ENCODE peak calls at places on chromosomes 6 and 20, in nine cellular contexts. H is left ventricle myocardium inferior, N is thyroid gland, X is colonic mucosa, D is gastrocnemius medialis, M is heart right ventricle, I is suprapubic skin, Q is psoas muscle, V is fibroblast of lung. C is an unnamed sample.
A peak's percentile ranks its signal among the peaks of the same experiment; 100 is the strongest.

GRCh38 chr6:142886431-142887170 is 58.4 kb downstream of the HIVEP2 start:
- DNase-seq in I (no peak), Q (no peak), H (no peak), D (no peak), M (no peak), X (no peak), N (no peak), V (peak; percentile 54), C (no peak)

GRCh38 chr20:4088766-4089165 is 73.4 kb upstream of the RNF24 start:
- DNase-seq in H (no peak), X (no peak), D (no peak), V (no peak), Q (no peak), N (no peak), M (no peak), I (no peak), C (no peak)

GRCh38 chr6:79755967-79756366 is 124.8 kb downstream of the SH3BGRL2 start:
- DNase-seq in N (no peak), M (no peak), I (no peak), V (no peak), D (no peak), H (no peak), X (no peak), Q (no peak), C (no peak)

GRCh38 chr6:135506270-135506997 is 8.9 kb upstream of the AHI1 start:
- DNase-seq in M (no peak), X (no peak), N (no peak), H (no peak), D (no peak), I (no peak), V (peak; percentile 51), Q (no peak), C (no peak)

GRCh38 chr6:108635505-108636226 is 74.9 kb downstream of the FOXO3 start:
- DNase-seq in M (no peak), H (no peak), X (no peak), N (no peak), Q (no peak), I (no peak), V (peak; percentile 18), D (peak; percentile 51), C (no peak)

GRCh38 chr6:32178547-32179440 is 589 bp downstream of the RNF5 start:
- DNase-seq in V (no peak), N (no peak), I (no peak), M (no peak), D (no peak), H (no peak), X (no peak), Q (no peak), C (no peak)

GRCh38 chr6:2542858-2543218 is 207.9 kb downstream of the MYLK4 start:
- DNase-seq in I (no peak), V (peak; percentile 96), X (peak; percentile 66), N (no peak), H (no peak), Q (no peak), M (no peak), D (no peak), C (no peak)

GRCh38 chr6:912871-913663 is 220.1 kb upstream of the EXOC2 start:
- DNase-seq in Q (no peak), D (no peak), I (no peak), M (no peak), N (peak; percentile 59), X (no peak), H (no peak), V (no peak), C (no peak)

GRCh38 chr6:150599199-150600002 is at the start of gene PLEKHG1:
- DNase-seq in V (peak; percentile 64), D (peak; percentile 20), H (peak; percentile 80), Q (peak; percentile 77), M (peak; percentile 82), N (peak; percentile 78), X (peak; percentile 82), I (peak; percentile 84), C (peak; percentile 22)

GRCh38 chr6:140988780-140989179 is 1143.9 kb upstream of the GJE1 start:
- DNase-seq in Q (no peak), V (no peak), N (no peak), X (no peak), I (no peak), M (no peak), D (no peak), H (no peak), C (no peak)

GRCh38 chr20:1415667-1416468 is 23.0 kb upstream of the FKBP1A start:
- DNase-seq in H (no peak), N (no peak), Q (no peak), I (no peak), M (no peak), D (no peak), X (no peak), V (peak; percentile 98), C (no peak)

DNA sequence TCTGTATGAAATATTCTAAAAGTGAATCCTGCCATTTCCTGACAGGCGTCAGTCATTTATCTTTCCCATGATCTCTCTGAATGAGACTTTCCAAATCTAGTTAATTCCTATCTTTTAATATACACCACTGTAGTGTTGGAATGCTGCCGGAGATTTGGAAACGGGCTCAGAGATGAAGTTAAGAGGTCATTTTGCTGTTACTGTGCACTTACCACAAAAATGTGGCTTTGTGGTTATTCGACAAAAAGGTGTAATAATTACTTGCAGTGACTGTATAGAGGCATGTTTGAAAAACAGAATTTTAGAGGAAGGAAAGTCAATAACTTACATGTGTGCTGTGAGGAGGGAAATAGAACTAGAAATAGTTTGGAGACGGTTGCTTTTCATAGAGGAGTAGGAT is 460.2 kb upstream of the BTBD3 start:
- DNase-seq in I (no peak), Q (no peak), X (no peak), V (peak; percentile 84), M (no peak), H (no peak), N (no peak), D (no peak), C (no peak)
- H3K4me1 ChIP-seq in I (peaks cover 6% of the 10 kb centered on the region), Q (peaks cover under 1% of the 10 kb centered on the region), X (peaks cover 5% of the 10 kb centered on the region), V (peaks cover 2% of the 10 kb centered on the region), M (no peaks in the 10 kb centered on the region), H (peaks cover 6% of the 10 kb centered on the region), N (no peaks in the 10 kb centered on the region), D (peaks cover 7% of the 10 kb centered on the region), C (no peaks in the 10 kb centered on the region)

GRCh38 chr6:43916924-43917877 is 147.2 kb downstream of the VEGFA start:
- DNase-seq in D (peak; percentile 49), N (peak; percentile 30), I (no peak), V (no peak), H (no peak), X (peak; percentile 87), Q (peak; percentile 49), M (no peak), C (peak; percentile 62)
- TF ChIP-seq CTCF in D (no peak), N (no peak), I (no peak), V (no peak), H (no peak), X (no peak), Q (no peak), M (no peak), C (no peak)

DNA sequence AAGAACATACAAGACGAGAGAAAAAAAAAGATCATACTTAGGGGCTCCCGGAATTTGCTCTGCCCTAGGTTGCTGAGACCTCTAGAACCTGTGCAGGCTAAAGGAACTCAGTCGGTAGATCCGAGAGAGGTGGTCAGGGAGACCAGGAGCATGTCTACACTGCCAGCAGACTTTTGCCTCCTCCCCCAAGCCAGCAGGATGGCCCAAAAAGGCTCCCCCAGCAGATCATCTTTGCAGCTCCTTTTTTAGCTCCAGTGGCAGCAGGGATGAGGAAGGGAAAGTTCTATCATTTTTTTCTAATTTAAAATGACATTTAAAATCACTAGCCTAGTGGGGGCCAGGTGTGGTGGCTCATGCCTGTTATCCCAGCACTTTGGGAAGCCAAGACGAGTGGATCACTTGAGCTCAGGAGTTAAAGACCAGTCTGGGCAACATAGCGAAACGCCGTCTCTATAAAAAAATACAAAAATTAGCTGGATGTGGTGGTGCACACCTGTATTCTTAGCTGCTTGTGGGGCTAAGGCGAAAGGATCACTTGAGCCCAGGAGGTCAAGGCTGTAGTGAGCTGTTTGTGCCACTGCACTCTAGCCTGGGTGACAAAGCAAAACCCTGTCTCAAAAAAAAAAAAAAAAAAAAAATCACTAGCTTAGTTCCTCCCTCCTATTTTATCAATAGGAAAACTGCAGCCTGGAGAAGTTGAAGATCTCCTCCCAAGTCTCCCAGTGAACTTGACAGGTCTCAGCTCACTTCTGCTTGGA is 69.3 kb upstream of the MYL9 start:
- DNase-seq in N (no peak), X (no peak), Q (no peak), D (no peak), V (no peak), H (no peak), I (no peak), M (no peak), C (no peak)
- H3K4me1 ChIP-seq in N (peaks cover 54% of the 10 kb centered on the region), X (peaks cover 31% of the 10 kb centered on the region), Q (peaks cover 86% of the 10 kb centered on the region), D (peaks cover 82% of the 10 kb centered on the region), V (peaks cover 50% of the 10 kb centered on the region), H (peaks cover 85% of the 10 kb centered on the region), I (peaks cover 75% of the 10 kb centered on the region), M (peaks cover 43% of the 10 kb centered on the region), C (peaks cover 37% of the 10 kb centered on the region)

GRCh38 chr6:15329154-15329781 is 83.4 kb downstream of the JARID2 start:
- DNase-seq in H (no peak), Q (no peak), N (no peak), D (no peak), I (no peak), M (no peak), X (no peak), V (peak; percentile 96), C (peak; percentile 38)

GRCh38 chr6:15326072-15326614 is 80.3 kb downstream of the JARID2 start:
- DNase-seq in M (no peak), I (no peak), H (no peak), Q (no peak), X (no peak), D (no peak), N (no peak), V (no peak), C (no peak)

GRCh38 chr6:15324427-15324985 is 78.6 kb downstream of the JARID2 start:
- DNase-seq in V (no peak), Q (no peak), N (no peak), X (no peak), M (no peak), I (no peak), D (no peak), H (no peak), C (no peak)

GRCh38 chr6:15325540-15325955 is 79.7 kb downstream of the JARID2 start:
- DNase-seq in X (no peak), N (no peak), Q (no peak), M (no peak), V (no peak), D (no peak), H (no peak), I (no peak), C (no peak)

DNA sequence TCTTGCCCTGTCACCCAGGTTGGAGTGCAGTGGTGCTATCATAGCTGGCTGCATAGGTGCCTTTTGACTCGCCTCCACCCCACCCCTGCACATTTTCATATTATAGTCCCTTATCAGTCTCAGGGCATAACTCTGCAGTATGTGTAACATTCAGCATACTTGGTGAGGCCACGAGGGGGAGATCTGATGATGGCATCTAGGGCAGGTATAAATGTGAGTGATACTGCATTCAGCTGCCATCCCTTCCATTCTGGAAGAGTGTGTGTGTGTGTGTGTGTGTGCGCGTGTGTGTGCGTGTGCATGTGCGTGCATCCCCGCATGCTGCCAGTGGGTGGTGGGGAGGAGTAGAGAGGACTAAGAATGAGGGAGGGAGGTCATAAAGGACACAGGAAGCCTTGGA is 81.4 kb downstream of the JARID2 start:
- DNase-seq in V (peak; percentile 15), X (peak; percentile 54), M (no peak), Q (no peak), N (no peak), H (no peak), I (no peak), D (no peak), C (peak; percentile 57)
- TF ChIP-seq CTCF in V (peak; percentile 13), X (no peak), M (no peak), Q (peak; percentile 27), N (no peak), H (peak; percentile 17), I (no peak), D (no peak), C (peak; percentile 63)

C was measured in BE2C.